ENCODE peak calls at places on chromosomes 7 and 10, in nine cellular contexts. C is AG04450; F is CD8-positive, alpha-beta memory T cell; T is colonic mucosa; M is mucosa of descending colon; Y is naive thymus-derived CD4-positive, alpha-beta T cell; J is body of pancreas; R is GM23248; P is lung. G is an unnamed sample.

GRCh38 chr10:31317652-31318381 is 1.2 kb upstream of the ZEB1 start:
- DNase-seq in R (no peak), Y (no peak), P (no peak), M (peak), F (no peak), J (no peak), C (no peak), T (no peak), G (no peak)

GRCh38 chr7:117322741-117323584 is at the start of gene WNT2:
- DNase-seq in J (no peak), P (no peak), F (no peak), Y (no peak), M (no peak), R (peak), C (no peak), T (no peak), G (peak)

GRCh38 chr7:2855386-2855785 is 11.3 kb upstream of the GNA12 start:
- DNase-seq in P (no peak), C (no peak), F (no peak), M (no peak), R (no peak), J (no peak), T (no peak), Y (no peak), G (no peak)

GRCh38 chr7:82726038-82726800 is 282.6 kb upstream of the CACNA2D1 start:
- DNase-seq in P (no peak), T (no peak), J (no peak), R (no peak), C (no peak), F (no peak), M (no peak), Y (no peak), G (no peak)

GRCh38 chr7:108016841-108017775 is 14.1 kb upstream of the LAMB1 start:
- DNase-seq in P (no peak), T (no peak), M (no peak), C (no peak), R (peak), J (peak), F (no peak), Y (no peak), G (peak)

GRCh38 chr7:50610521-50611277 is 45.5 kb upstream of the DDC start:
- DNase-seq in M (no peak), R (peak), C (no peak), P (no peak), J (no peak), Y (no peak), T (no peak), F (peak), G (peak)

GRCh38 chr10:114121031-114121430 is 53.0 kb downstream of the CCDC186 start:
- DNase-seq in C (no peak), F (no peak), M (no peak), R (no peak), Y (no peak), T (no peak), P (no peak), J (no peak), G (no peak)

GRCh38 chr10:72085864-72086465 is 2.4 kb downstream of the SPOCK2 start:
- DNase-seq in Y (no peak), F (no peak), T (no peak), R (no peak), C (no peak), J (no peak), M (no peak), P (no peak), G (no peak)

GRCh38 chr7:66236713-66237303 is 31.7 kb downstream of the TPST1 start:
- DNase-seq in M (no peak), F (no peak), J (no peak), P (no peak), Y (no peak), R (peak), C (no peak), T (no peak), G (no peak)

GRCh38 chr10:80468806-80469421 is 14.8 kb downstream of the TSPAN14 start:
- DNase-seq in R (no peak), T (peak), Y (no peak), F (peak), P (no peak), C (no peak), M (no peak), J (no peak), G (no peak)

GRCh38 chr10:86956195-86956840 is 1.1 kb downstream of the MMRN2 start:
- DNase-seq in R (no peak), M (no peak), P (no peak), Y (no peak), C (no peak), F (peak), J (no peak), T (no peak), G (no peak)

GRCh38 chr10:93827035-93827804 is 66.6 kb upstream of the SLC35G1 start:
- DNase-seq in R (no peak), M (no peak), Y (no peak), T (no peak), P (no peak), C (no peak), J (no peak), F (no peak), G (no peak)

GRCh38 chr10:43176271-43176670 is 38.0 kb downstream of the CSGALNACT2 start:
- DNase-seq in M (no peak), C (no peak), F (no peak), R (no peak), J (no peak), P (no peak), T (no peak), Y (no peak), G (no peak)

GRCh38 chr10:129622736-129623135 is 155.7 kb downstream of the MGMT start:
- DNase-seq in T (no peak), R (no peak), F (no peak), J (no peak), P (no peak), C (peak), M (no peak), Y (no peak), G (no peak)

GRCh38 chr10:64113375-64113774 is 592.2 kb downstream of the REEP3 start:
- DNase-seq in T (no peak), J (no peak), P (no peak), F (no peak), C (no peak), M (no peak), R (no peak), Y (no peak), G (no peak)

GRCh38 chr7:120841608-120842007 is 16.3 kb downstream of the TSPAN12 start:
- DNase-seq in C (no peak), M (no peak), P (no peak), R (no peak), Y (no peak), T (no peak), J (no peak), F (no peak), G (no peak)

GRCh38 chr7:148625342-148625741 is 34.8 kb downstream of the C7orf33 start:
- DNase-seq in C (no peak), Y (no peak), J (no peak), R (no peak), F (no peak), M (no peak), P (no peak), T (no peak), G (no peak)

GRCh38 chr7:102471791-102472125 is 7.0 kb downstream of the POLR2J start:
- DNase-seq in C (no peak), F (peak), P (no peak), J (peak), R (no peak), M (no peak), T (no peak), Y (no peak), G (no peak)

GRCh38 chr7:22230238-22230637 is 126.7 kb downstream of the RAPGEF5 start:
- DNase-seq in R (peak), C (no peak), M (no peak), P (no peak), F (no peak), J (no peak), T (no peak), Y (no peak), G (no peak)

GRCh38 chr10:88544140-88544870 is 38.8 kb downstream of the RNLS start:
- DNase-seq in P (no peak), M (no peak), F (no peak), J (no peak), T (no peak), C (no peak), R (no peak), Y (no peak), G (no peak)

GRCh38 chr7:114356133-114356532 is 58.5 kb upstream of the FOXP2 start:
- DNase-seq in F (no peak), J (no peak), Y (no peak), C (no peak), P (no peak), R (peak), T (no peak), M (no peak), G (no peak)

GRCh38 chr10:102752266-102752930 is 8.7 kb downstream of the WBP1L start:
- DNase-seq in C (no peak), F (no peak), P (no peak), T (no peak), Y (no peak), J (no peak), R (peak), M (no peak), G (peak)

GRCh38 chr7:10740805-10741204 is 232.9 kb upstream of the PHF14 start:
- DNase-seq in R (no peak), Y (no peak), F (no peak), P (no peak), C (no peak), M (no peak), J (no peak), T (no peak), G (no peak)

GRCh38 chr10:130018253-130018652 is 54.2 kb upstream of the EBF3 start:
- DNase-seq in P (no peak), C (peak), F (no peak), T (no peak), M (no peak), J (no peak), R (peak), Y (no peak), G (peak)

GRCh38 chr10:29026802-29027201 is 262.1 kb upstream of the LYZL1 start:
- DNase-seq in F (no peak), R (no peak), P (no peak), M (no peak), Y (no peak), C (no peak), J (no peak), T (no peak), G (no peak)

GRCh38 chr10:29239569-29240472 is 49.0 kb upstream of the LYZL1 start:
- DNase-seq in R (peak), J (no peak), M (no peak), C (no peak), F (no peak), Y (no peak), T (no peak), P (no peak), G (peak)

GRCh38 chr10:128695326-128695725 is 569.1 kb upstream of the MKI67 start:
- DNase-seq in R (no peak), J (no peak), T (no peak), P (no peak), C (no peak), Y (no peak), F (no peak), M (no peak), G (no peak)

DNA sequence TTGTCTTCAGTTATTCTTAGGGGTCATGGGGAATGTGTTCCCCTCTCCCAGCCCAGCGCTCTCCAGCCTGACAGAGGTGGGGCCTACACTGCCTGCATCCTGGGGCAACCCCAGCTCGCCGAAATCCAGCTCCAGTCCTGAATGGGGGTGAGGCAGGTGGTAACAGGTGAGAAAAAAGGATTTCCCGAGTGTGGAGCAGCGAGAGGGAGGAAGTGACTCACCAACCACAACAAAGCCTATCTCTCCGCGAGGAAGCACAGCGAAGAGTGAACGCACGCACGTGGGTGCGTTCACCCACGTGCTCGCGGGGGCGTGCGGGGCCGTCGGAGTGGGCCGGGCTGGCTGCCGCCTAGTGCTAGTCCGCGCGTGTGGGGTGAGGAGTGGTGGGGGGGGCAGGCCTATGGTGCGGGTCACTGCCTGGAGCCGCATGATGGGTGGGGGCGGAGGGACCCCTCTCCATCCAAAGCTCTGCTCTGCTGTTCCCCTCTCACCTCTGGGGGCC is 855 bp upstream of the PALD1 start:
- DNase-seq in P (no peak), F (peak), T (no peak), M (peak), R (peak), C (no peak), J (peak), Y (peak), G (peak)
- H3K4me3 ChIP-seq in P (peak), F (peak), T (peak), M (no peak), R (no peak), C (peak), J (no peak), Y (peak), G (no peak)

GRCh38 chr7:70665997-70666396 is 465.9 kb upstream of the GALNT17 start:
- DNase-seq in R (no peak), T (no peak), P (no peak), Y (no peak), J (no peak), F (no peak), C (no peak), M (no peak), G (no peak)

GRCh38 chr7:70670288-70670687 is 461.7 kb upstream of the GALNT17 start:
- DNase-seq in J (no peak), R (no peak), Y (no peak), C (no peak), F (no peak), M (no peak), T (no peak), P (no peak), G (no peak)

GRCh38 chr7:70673833-70674232 is 458.1 kb upstream of the GALNT17 start:
- DNase-seq in J (no peak), Y (no peak), T (no peak), C (no peak), P (no peak), R (no peak), F (no peak), M (no peak), G (no peak)

GRCh38 chr7:70669859-70670258 is 462.1 kb upstream of the GALNT17 start:
- DNase-seq in T (no peak), Y (no peak), P (no peak), C (no peak), M (no peak), R (no peak), F (peak), J (no peak), G (no peak)

GRCh38 chr7:70668606-70669358 is 463.2 kb upstream of the GALNT17 start:
- DNase-seq in R (no peak), Y (no peak), M (no peak), P (no peak), F (no peak), C (no peak), J (peak), T (no peak), G (no peak)
- H3K4me3 ChIP-seq in R (no peak), Y (no peak), M (no peak), P (no peak), F (no peak), C (no peak), J (no peak), T (no peak), G (no peak)

GRCh38 chr10:97850446-97850845 is 803 bp downstream of the GOLGA7B start:
- DNase-seq in F (no peak), J (peak), M (no peak), C (no peak), Y (no peak), T (no peak), P (no peak), R (no peak), G (no peak)
- H3K4me3 ChIP-seq in F (peak), J (no peak), M (no peak), C (no peak), Y (peak), T (peak), P (no peak), R (no peak), G (no peak)

GRCh38 chr7:129762387-129762969 is 151.0 kb downstream of the NRF1 start:
- DNase-seq in Y (no peak), M (no peak), P (no peak), J (no peak), C (no peak), R (no peak), F (no peak), T (no peak), G (no peak)
- H3K4me3 ChIP-seq in Y (no peak), M (no peak), P (no peak), J (no peak), C (no peak), R (no peak), F (no peak), T (no peak), G (no peak)

GRCh38 chr7:85567983-85568382 is 381.1 kb upstream of the SEMA3D start:
- DNase-seq in J (no peak), P (no peak), R (no peak), Y (no peak), M (no peak), C (no peak), T (no peak), F (no peak), G (no peak)
- H3K4me3 ChIP-seq in J (no peak), P (no peak), R (no peak), Y (no peak), M (no peak), C (no peak), T (no peak), F (no peak), G (no peak)

GRCh38 chr7:131038153-131038552 is 289.5 kb upstream of the MKLN1 start:
- DNase-seq in T (no peak), J (no peak), F (no peak), M (no peak), P (no peak), Y (no peak), R (no peak), C (no peak), G (no peak)

GRCh38 chr7:131040467-131040932 is 287.2 kb upstream of the MKLN1 start:
- DNase-seq in P (no peak), R (peak), Y (no peak), J (peak), C (peak), F (no peak), T (peak), M (peak), G (peak)

GRCh38 chr7:131039355-131039762 is 288.3 kb upstream of the MKLN1 start:
- DNase-seq in C (no peak), T (no peak), J (no peak), F (no peak), M (no peak), Y (no peak), P (no peak), R (peak), G (peak)

GRCh38 chr7:131042269-131043160 is 285.2 kb upstream of the MKLN1 start:
- DNase-seq in F (no peak), C (no peak), R (peak), P (no peak), T (no peak), Y (no peak), J (no peak), M (no peak), G (peak)

DNA sequence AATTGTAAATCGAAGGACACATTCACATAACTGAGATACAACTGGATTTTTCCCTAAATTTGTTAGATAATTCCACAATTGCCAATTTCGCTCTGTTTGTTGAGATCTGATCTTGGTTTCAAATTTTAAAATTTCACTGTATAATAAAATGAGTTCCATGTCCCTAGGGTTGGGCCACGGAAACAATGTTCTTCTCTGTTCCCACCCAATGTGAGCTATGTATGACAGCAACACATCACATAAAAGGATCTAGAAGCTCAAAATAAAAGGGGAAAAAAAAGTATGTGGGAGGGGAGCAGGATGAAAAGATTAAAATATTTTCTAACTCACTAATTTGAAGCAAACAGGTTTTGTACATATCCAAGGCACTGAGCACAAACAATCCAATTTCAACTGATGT is 287.8 kb upstream of the MKLN1 start:
- DNase-seq in R (peak), T (no peak), P (no peak), F (no peak), M (no peak), Y (no peak), J (no peak), C (no peak), G (no peak)
- H3K4me3 ChIP-seq in R (peak), T (no peak), P (no peak), F (no peak), M (no peak), Y (no peak), J (no peak), C (no peak), G (no peak)

G was measured in fibroblast of pulmonary artery.